ENCODE peak calls at places on chromosomes 13 and 19, in six cellular contexts. One of them, this sample, is unnamed.
A peak's percentile ranks its signal among the peaks of the same experiment; 100 is the strongest.

GRCh38 chr13:37277435-37278144 is 172.1 kb upstream of the CSNK1A1L start:
- DNase-seq in cardiac muscle cell: no peak
- DNase-seq in cardiac fibroblast: peak; percentile 53
- DNase-seq in breast epithelium: no peak
- DNase-seq in neural progenitor cell: no peak
- DNase-seq in hepatocyte: no peak
- DNase-seq in this sample: no peak

GRCh38 chr19:3504723-3505122 is 1.4 kb upstream of the FZR1 start:
- DNase-seq in breast epithelium: no peak
- DNase-seq in cardiac fibroblast: peak; percentile 12
- DNase-seq in cardiac muscle cell: no peak
- DNase-seq in neural progenitor cell: no peak
- DNase-seq in hepatocyte: no peak
- DNase-seq in this sample: no peak

GRCh38 chr13:82597737-82598136 is 1284.5 kb downstream of the SLITRK1 start:
- DNase-seq in cardiac muscle cell: no peak
- DNase-seq in hepatocyte: no peak
- DNase-seq in breast epithelium: no peak
- DNase-seq in cardiac fibroblast: no peak
- DNase-seq in neural progenitor cell: peak; percentile 58
- DNase-seq in this sample: no peak

GRCh38 chr13:80334582-80335260 is 6.2 kb downstream of the SPRY2 start:
- DNase-seq in neural progenitor cell: no peak
- DNase-seq in cardiac muscle cell: no peak
- DNase-seq in breast epithelium: no peak
- DNase-seq in cardiac fibroblast: peak; percentile 69
- DNase-seq in hepatocyte: no peak
- DNase-seq in this sample: no peak

GRCh38 chr13:44546164-44546563 is 30.0 kb downstream of the TSC22D1 start:
- DNase-seq in cardiac fibroblast: no peak
- DNase-seq in breast epithelium: no peak
- DNase-seq in cardiac muscle cell: no peak
- DNase-seq in neural progenitor cell: no peak
- DNase-seq in hepatocyte: no peak
- DNase-seq in this sample: no peak

GRCh38 chr19:14440049-14440448 is 6.9 kb downstream of the PKN1 start:
- DNase-seq in neural progenitor cell: no peak
- DNase-seq in cardiac muscle cell: no peak
- DNase-seq in cardiac fibroblast: peak; percentile 10
- DNase-seq in hepatocyte: no peak
- DNase-seq in breast epithelium: no peak
- DNase-seq in this sample: no peak

GRCh38 chr13:23411706-23412105 is 21.8 kb downstream of the SACS start:
- DNase-seq in hepatocyte: no peak
- DNase-seq in neural progenitor cell: no peak
- DNase-seq in cardiac fibroblast: no peak
- DNase-seq in cardiac muscle cell: peak; percentile 67
- DNase-seq in breast epithelium: no peak
- DNase-seq in this sample: no peak

GRCh38 chr13:27276188-27276587 is 5.6 kb downstream of the RASL11A start:
- DNase-seq in breast epithelium: no peak
- DNase-seq in cardiac muscle cell: no peak
- DNase-seq in neural progenitor cell: no peak
- DNase-seq in cardiac fibroblast: peak; percentile 65
- DNase-seq in hepatocyte: no peak
- DNase-seq in this sample: no peak

GRCh38 chr19:36627057-36627456 is 21.9 kb downstream of the ZNF382 start:
- DNase-seq in breast epithelium: no peak
- DNase-seq in neural progenitor cell: no peak
- DNase-seq in hepatocyte: no peak
- DNase-seq in cardiac muscle cell: no peak
- DNase-seq in cardiac fibroblast: no peak
- DNase-seq in this sample: no peak
- H3K4me3 ChIP-seq in breast epithelium: no peak overlapping the region
- H3K4me3 ChIP-seq in neural progenitor cell: no peak overlapping the region
- H3K4me3 ChIP-seq in hepatocyte: no peak overlapping the region
- H3K4me3 ChIP-seq in cardiac muscle cell: no peak overlapping the region
- H3K4me3 ChIP-seq in cardiac fibroblast: no peak overlapping the region
- H3K4me3 ChIP-seq in this sample: no peak overlapping the region

DNA sequence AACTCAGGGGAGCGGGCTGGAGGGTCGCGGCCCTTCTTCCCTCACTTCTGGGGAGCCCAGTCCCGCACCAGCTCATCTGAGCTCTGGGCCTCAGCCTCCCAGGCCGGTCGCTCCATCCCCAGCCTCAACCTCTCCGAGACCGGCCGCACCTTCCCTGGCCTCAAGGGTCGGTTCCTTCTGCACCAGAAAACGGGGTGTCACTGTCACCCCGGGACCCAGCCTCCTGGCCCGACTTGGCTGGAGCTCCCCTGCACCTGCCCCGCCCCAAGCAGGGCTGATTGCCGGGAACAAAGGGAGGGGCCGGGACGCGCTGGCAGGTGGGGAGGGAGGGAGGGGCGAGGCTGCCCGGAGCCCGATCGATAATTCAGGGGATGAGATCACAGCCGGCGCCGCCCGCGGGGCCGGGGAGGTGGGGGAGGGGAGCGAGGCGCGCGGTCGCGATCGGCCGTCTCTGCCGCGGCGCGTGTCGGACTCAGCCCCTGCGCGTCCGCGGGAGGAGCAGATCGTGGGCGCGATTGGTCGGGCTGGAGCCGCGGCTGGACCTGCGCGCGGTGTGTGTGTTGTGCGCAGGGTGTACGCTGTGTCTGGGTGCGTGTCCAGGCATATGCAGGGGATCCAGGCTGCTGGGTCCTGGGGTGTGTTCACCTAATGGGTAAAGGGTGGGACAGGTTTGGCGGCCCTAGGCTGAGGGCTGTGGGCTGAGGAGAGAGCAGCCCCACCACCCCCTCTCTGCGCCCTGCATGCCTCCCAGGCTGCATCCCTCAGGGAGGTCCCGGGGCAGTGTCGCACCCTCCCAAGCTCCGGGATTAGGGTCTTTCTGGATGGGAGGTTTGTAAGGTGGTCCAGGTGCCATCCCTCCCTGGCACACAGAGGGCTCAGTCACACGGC is 1.1 kb upstream of the SHC2 start:
- DNase-seq in breast epithelium: peak; percentile 31
- DNase-seq in cardiac fibroblast: no peak
- DNase-seq in neural progenitor cell: peak; percentile 81
- DNase-seq in hepatocyte: peak; percentile 83
- DNase-seq in cardiac muscle cell: peak; percentile 39
- DNase-seq in this sample: no peak
- H3K4me3 ChIP-seq in breast epithelium: peak overlapping the region; percentile 93
- H3K4me3 ChIP-seq in cardiac fibroblast: no peak overlapping the region
- H3K4me3 ChIP-seq in neural progenitor cell: peak overlapping the region; percentile 56
- H3K4me3 ChIP-seq in hepatocyte: no peak overlapping the region
- H3K4me3 ChIP-seq in cardiac muscle cell: peak overlapping the region; percentile 58
- H3K4me3 ChIP-seq in this sample: no peak overlapping the region

DNA sequence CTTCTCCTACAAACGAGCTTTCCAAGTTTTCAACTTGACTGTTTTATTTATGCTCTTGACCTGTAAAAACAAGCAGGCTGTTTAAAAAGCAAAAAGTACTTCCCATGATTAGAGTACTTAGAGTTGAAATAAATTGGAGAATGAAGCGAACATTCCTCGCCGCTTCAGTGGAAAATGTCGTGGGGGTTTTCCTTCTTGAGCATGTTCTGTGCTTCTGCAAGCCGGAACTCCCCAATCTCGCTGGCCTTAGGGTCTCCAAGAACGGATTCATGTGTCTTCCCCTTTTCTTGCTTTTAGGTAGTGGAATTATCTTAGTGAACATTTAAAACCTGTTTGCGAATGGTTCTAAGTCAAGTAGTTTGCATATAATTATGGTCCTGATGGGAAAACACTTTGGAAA is 103.6 kb upstream of the ZNF536 start:
- DNase-seq in breast epithelium: no peak
- DNase-seq in cardiac muscle cell: no peak
- DNase-seq in neural progenitor cell: no peak
- DNase-seq in cardiac fibroblast: no peak
- DNase-seq in hepatocyte: no peak
- DNase-seq in this sample: no peak
- H3K4me3 ChIP-seq in breast epithelium: no peak overlapping the region
- H3K4me3 ChIP-seq in cardiac muscle cell: no peak overlapping the region
- H3K4me3 ChIP-seq in neural progenitor cell: no peak overlapping the region
- H3K4me3 ChIP-seq in cardiac fibroblast: no peak overlapping the region
- H3K4me3 ChIP-seq in hepatocyte: no peak overlapping the region
- H3K4me3 ChIP-seq in this sample: no peak overlapping the region

GRCh38 chr13:113969973-113970611 is 3.8 kb downstream of the C13orf46 start:
- DNase-seq in cardiac muscle cell: no peak
- DNase-seq in cardiac fibroblast: no peak
- DNase-seq in neural progenitor cell: no peak
- DNase-seq in hepatocyte: no peak
- DNase-seq in breast epithelium: peak; percentile 84
- DNase-seq in this sample: no peak

GRCh38 chr13:113971471-113972231 is 2.2 kb downstream of the C13orf46 start:
- DNase-seq in neural progenitor cell: no peak
- DNase-seq in breast epithelium: no peak
- DNase-seq in cardiac fibroblast: no peak
- DNase-seq in cardiac muscle cell: no peak
- DNase-seq in hepatocyte: no peak
- DNase-seq in this sample: no peak

GRCh38 chr13:113972451-113973217 is 1.2 kb downstream of the C13orf46 start:
- DNase-seq in neural progenitor cell: no peak
- DNase-seq in hepatocyte: no peak
- DNase-seq in breast epithelium: no peak
- DNase-seq in cardiac muscle cell: no peak
- DNase-seq in cardiac fibroblast: no peak
- DNase-seq in this sample: no peak

GRCh38 chr13:113969311-113969972 is 4.4 kb downstream of the C13orf46 start:
- DNase-seq in neural progenitor cell: no peak
- DNase-seq in cardiac muscle cell: no peak
- DNase-seq in hepatocyte: no peak
- DNase-seq in breast epithelium: no peak
- DNase-seq in cardiac fibroblast: no peak
- DNase-seq in this sample: no peak

GRCh38 chr13:113970810-113971470 is 2.9 kb downstream of the C13orf46 start:
- DNase-seq in cardiac muscle cell: no peak
- DNase-seq in cardiac fibroblast: peak; percentile 46
- DNase-seq in hepatocyte: no peak
- DNase-seq in breast epithelium: peak; percentile 91
- DNase-seq in neural progenitor cell: no peak
- DNase-seq in this sample: peak; percentile 73
- H3K4me3 ChIP-seq in cardiac muscle cell: no peak overlapping the region
- H3K4me3 ChIP-seq in cardiac fibroblast: no peak overlapping the region
- H3K4me3 ChIP-seq in hepatocyte: no peak overlapping the region
- H3K4me3 ChIP-seq in breast epithelium: peak overlapping the region; percentile 57
- H3K4me3 ChIP-seq in neural progenitor cell: no peak overlapping the region
- H3K4me3 ChIP-seq in this sample: no peak overlapping the region

GRCh38 chr19:1076951-1077350 is 10.0 kb downstream of the ARHGAP45 start:
- DNase-seq in cardiac fibroblast: no peak
- DNase-seq in neural progenitor cell: no peak
- DNase-seq in hepatocyte: no peak
- DNase-seq in cardiac muscle cell: no peak
- DNase-seq in breast epithelium: peak; percentile 71
- DNase-seq in this sample: no peak
- H3K4me3 ChIP-seq in cardiac fibroblast: no peak overlapping the region
- H3K4me3 ChIP-seq in neural progenitor cell: no peak overlapping the region
- H3K4me3 ChIP-seq in hepatocyte: no peak overlapping the region
- H3K4me3 ChIP-seq in cardiac muscle cell: no peak overlapping the region
- H3K4me3 ChIP-seq in breast epithelium: peak overlapping the region; percentile 51
- H3K4me3 ChIP-seq in this sample: no peak overlapping the region